ENCODE peak calls at places on chromosomes 16 and 17, in four cellular contexts. G, Q, T and P are unnamed samples.

GRCh38 chr17:49889500-49889899 is 41.6 kb upstream of the TAC4 start:
- DNase-seq in G (peak), T (no peak), Q (no peak), P (no peak)

GRCh38 chr16:12137344-12138094 is 161.0 kb downstream of the SNX29 start:
- DNase-seq in T (no peak), Q (no peak), G (no peak), P (no peak)

GRCh38 chr16:12868169-12868568 is 33.2 kb upstream of the SHISA9 start:
- DNase-seq in G (no peak), T (no peak), Q (no peak), P (no peak)

GRCh38 chr17:50532452-50533024 is at the start of gene EPN3:
- DNase-seq in G (peak), Q (peak), T (peak), P (peak)

GRCh38 chr16:57621521-57622268 is 6.7 kb upstream of the ADGRG1 start:
- DNase-seq in Q (no peak), T (peak), G (peak), P (peak)

GRCh38 chr17:12567077-12568053 is 98.3 kb upstream of the MYOCD start:
- DNase-seq in Q (no peak), T (no peak), G (no peak), P (no peak)

GRCh38 chr17:76151896-76152454 is 10.9 kb upstream of the FOXJ1 start:
- DNase-seq in Q (no peak), G (no peak), T (no peak), P (no peak)

GRCh38 chr17:44589316-44590071 is 32.2 kb downstream of the FZD2 start:
- DNase-seq in G (no peak), T (peak), Q (no peak), P (no peak)

GRCh38 chr17:61461586-61461966 is 9.4 kb downstream of the TBX4 start:
- DNase-seq in G (no peak), Q (no peak), T (no peak), P (no peak)

GRCh38 chr16:29729116-29729521 is 16.7 kb downstream of the C16orf54 start:
- DNase-seq in G (peak), Q (peak), T (peak), P (peak)

GRCh38 chr17:31537558-31537957 is 146.1 kb downstream of the RAB11FIP4 start:
- DNase-seq in G (no peak), T (peak), Q (no peak), P (no peak)

GRCh38 chr17:36940313-36941264 is 3.3 kb downstream of the LHX1 start:
- DNase-seq in G (no peak), T (no peak), Q (peak), P (no peak)

DNA sequence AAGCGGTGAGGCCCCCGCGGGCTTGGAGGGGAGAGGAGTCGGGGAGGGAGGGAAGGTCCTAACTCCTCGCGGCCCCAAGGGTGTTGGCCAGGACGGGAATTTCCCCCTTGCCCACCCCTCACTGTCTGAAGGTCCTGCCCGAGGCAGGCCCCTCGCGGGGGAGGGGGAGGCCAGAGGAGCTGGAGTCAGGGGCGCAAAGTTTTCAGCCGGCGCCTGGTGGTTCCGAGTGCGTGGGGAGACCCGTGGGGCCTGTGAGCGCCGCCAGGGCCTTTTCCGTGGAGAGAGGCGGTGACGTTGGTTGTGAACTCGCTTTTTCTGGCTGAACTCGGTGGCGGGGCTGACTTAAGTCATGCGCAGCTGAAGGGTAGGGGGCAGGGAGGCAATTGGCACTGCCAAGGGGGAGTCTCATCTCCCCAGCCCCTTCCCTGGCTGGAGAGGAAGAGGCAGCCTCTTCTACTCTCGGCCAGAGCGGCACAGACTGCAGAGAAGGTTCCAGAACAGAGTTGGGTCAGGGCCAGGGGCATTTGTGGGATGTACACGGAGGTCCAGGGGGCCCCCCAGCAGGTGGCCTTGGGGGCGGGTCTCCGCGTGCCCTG is 1.5 kb downstream of the CACNA1H start:
- DNase-seq in Q (peak), T (no peak), G (no peak), P (no peak)
- TF ChIP-seq EZH2 in Q (no peak), T (no peak), G (no peak), P (no peak)

GRCh38 chr17:39627717-39628516 is 1.2 kb downstream of the PPP1R1B start:
- DNase-seq in G (no peak), T (no peak), Q (peak), P (no peak)
- H3K4me3 ChIP-seq in G (no peak), T (no peak), Q (peak), P (no peak)

DNA sequence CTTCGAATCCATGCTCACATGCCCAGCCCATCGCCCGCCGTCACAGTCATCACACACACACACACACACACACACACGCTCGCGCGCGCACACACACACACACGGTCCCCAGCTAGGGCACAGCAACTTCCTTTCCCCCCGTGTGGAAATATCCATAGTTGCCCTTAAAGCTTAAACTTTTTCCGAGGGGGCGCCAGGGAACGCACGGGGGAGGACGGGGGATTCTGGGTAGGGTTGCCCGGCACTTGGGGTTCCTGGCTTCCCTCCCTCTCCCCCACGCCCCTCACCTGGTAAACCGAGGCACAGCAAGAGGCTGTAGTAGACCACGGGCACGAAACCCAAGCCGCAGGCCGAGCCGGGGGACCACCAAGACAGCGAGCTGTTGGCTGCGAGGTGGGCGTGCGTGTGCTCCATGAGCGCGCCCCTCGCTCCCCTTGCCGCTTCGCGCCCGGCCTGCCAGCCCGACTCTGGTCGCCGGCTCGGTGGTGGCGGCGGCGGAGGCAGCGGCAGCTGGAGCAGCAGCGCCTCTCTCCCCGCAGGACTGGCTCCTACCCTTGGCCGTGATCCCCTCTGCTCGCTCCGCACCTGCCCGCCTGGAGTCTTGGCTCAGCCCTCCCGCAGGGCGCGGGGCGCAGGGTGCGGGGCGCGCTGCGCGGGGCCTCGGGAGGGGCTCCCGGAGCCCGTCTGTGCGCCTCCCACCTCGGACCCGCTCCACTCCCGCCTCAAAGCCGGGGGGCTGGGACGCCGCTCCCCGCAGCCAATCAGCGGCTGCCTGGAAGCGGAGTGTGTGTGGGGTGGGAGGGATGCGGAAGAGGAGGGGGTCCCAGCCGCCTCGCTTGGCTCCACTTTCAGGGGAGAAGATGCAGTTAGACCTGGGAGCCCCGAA is at the start of gene GPR139:
- DNase-seq in T (no peak), Q (peak), G (no peak), P (no peak)
- TF ChIP-seq EZH2 in T (no peak), Q (no peak), G (no peak), P (no peak)

GRCh38 chr17:8799001-8799850 is at the start of gene MFSD6L:
- DNase-seq in G (no peak), Q (peak), T (no peak), P (peak)
- H3K4me3 ChIP-seq in G (no peak), Q (peak), T (no peak), P (no peak)